ENCODE peak calls at places on chromosome 2, in eight cellular contexts. One of them, this sample, is unnamed.

GRCh38 chr2:113966832-113967231 is 76.9 kb downstream of the ACTR3 start:
- DNase-seq in sigmoid colon: no peak
- DNase-seq in HT-29: no peak
- DNase-seq in stimulated activated CD4-positive, alpha-beta T cell treated with anti-CD3 and anti-CD28 coated beads, Interleukin-1b, Interleukin-23, amount 100 ng/mL, for 1 hour: no peak
- DNase-seq in AML-193: no peak
- DNase-seq in NCI-H1436: no peak
- DNase-seq in iPS-NIHi11: no peak
- DNase-seq in hippocampal formation: no peak
- DNase-seq in this sample: no peak

GRCh38 chr2:199806179-199806578 is 44.8 kb downstream of the FTCDNL1 start:
- DNase-seq in sigmoid colon: no peak
- DNase-seq in HT-29: no peak
- DNase-seq in stimulated activated CD4-positive, alpha-beta T cell treated with anti-CD3 and anti-CD28 coated beads, Interleukin-1b, Interleukin-23, amount 100 ng/mL, for 1 hour: no peak
- DNase-seq in AML-193: no peak
- DNase-seq in NCI-H1436: no peak
- DNase-seq in iPS-NIHi11: no peak
- DNase-seq in hippocampal formation: peak; percentile 16
- DNase-seq in this sample: no peak

GRCh38 chr2:202261531-202261930 is 4.0 kb upstream of the NOP58 start:
- DNase-seq in sigmoid colon: no peak
- DNase-seq in HT-29: no peak
- DNase-seq in stimulated activated CD4-positive, alpha-beta T cell treated with anti-CD3 and anti-CD28 coated beads, Interleukin-1b, Interleukin-23, amount 100 ng/mL, for 1 hour: no peak
- DNase-seq in AML-193: no peak
- DNase-seq in NCI-H1436: no peak
- DNase-seq in iPS-NIHi11: no peak
- DNase-seq in hippocampal formation: no peak
- DNase-seq in this sample: no peak

GRCh38 chr2:8977758-8978157 is 25.7 kb downstream of the MBOAT2 start:
- DNase-seq in sigmoid colon: no peak
- DNase-seq in HT-29: no peak
- DNase-seq in stimulated activated CD4-positive, alpha-beta T cell treated with anti-CD3 and anti-CD28 coated beads, Interleukin-1b, Interleukin-23, amount 100 ng/mL, for 1 hour: no peak
- DNase-seq in AML-193: no peak
- DNase-seq in NCI-H1436: no peak
- DNase-seq in iPS-NIHi11: no peak
- DNase-seq in hippocampal formation: no peak
- DNase-seq in this sample: no peak

GRCh38 chr2:162126145-162126926 is 25.7 kb downstream of the GCG start:
- DNase-seq in sigmoid colon: no peak
- DNase-seq in HT-29: no peak
- DNase-seq in stimulated activated CD4-positive, alpha-beta T cell treated with anti-CD3 and anti-CD28 coated beads, Interleukin-1b, Interleukin-23, amount 100 ng/mL, for 1 hour: no peak
- DNase-seq in AML-193: peak; percentile 81
- DNase-seq in NCI-H1436: no peak
- DNase-seq in iPS-NIHi11: no peak
- DNase-seq in hippocampal formation: no peak
- DNase-seq in this sample: no peak

GRCh38 chr2:217151509-217152206 is 291.8 kb upstream of the TNP1 start:
- DNase-seq in sigmoid colon: no peak
- DNase-seq in HT-29: no peak
- DNase-seq in stimulated activated CD4-positive, alpha-beta T cell treated with anti-CD3 and anti-CD28 coated beads, Interleukin-1b, Interleukin-23, amount 100 ng/mL, for 1 hour: no peak
- DNase-seq in AML-193: no peak
- DNase-seq in NCI-H1436: no peak
- DNase-seq in iPS-NIHi11: no peak
- DNase-seq in hippocampal formation: no peak
- DNase-seq in this sample: no peak

GRCh38 chr2:234290671-234291070 is 206.2 kb downstream of the ARL4C start:
- DNase-seq in sigmoid colon: peak; percentile 72
- DNase-seq in HT-29: no peak
- DNase-seq in stimulated activated CD4-positive, alpha-beta T cell treated with anti-CD3 and anti-CD28 coated beads, Interleukin-1b, Interleukin-23, amount 100 ng/mL, for 1 hour: peak; percentile 37
- DNase-seq in AML-193: no peak
- DNase-seq in NCI-H1436: no peak
- DNase-seq in iPS-NIHi11: no peak
- DNase-seq in hippocampal formation: no peak
- DNase-seq in this sample: peak; percentile 90

GRCh38 chr2:46018773-46019593 is 278.2 kb upstream of the EPAS1 start:
- DNase-seq in sigmoid colon: no peak
- DNase-seq in HT-29: no peak
- DNase-seq in stimulated activated CD4-positive, alpha-beta T cell treated with anti-CD3 and anti-CD28 coated beads, Interleukin-1b, Interleukin-23, amount 100 ng/mL, for 1 hour: no peak
- DNase-seq in AML-193: no peak
- DNase-seq in NCI-H1436: no peak
- DNase-seq in iPS-NIHi11: no peak
- DNase-seq in hippocampal formation: no peak
- DNase-seq in this sample: no peak

GRCh38 chr2:97714084-97714949 is 941 bp downstream of the ZAP70 start:
- DNase-seq in sigmoid colon: peak; percentile 27
- DNase-seq in HT-29: no peak
- DNase-seq in stimulated activated CD4-positive, alpha-beta T cell treated with anti-CD3 and anti-CD28 coated beads, Interleukin-1b, Interleukin-23, amount 100 ng/mL, for 1 hour: no peak
- DNase-seq in AML-193: no peak
- DNase-seq in NCI-H1436: no peak
- DNase-seq in iPS-NIHi11: no peak
- DNase-seq in hippocampal formation: no peak
- DNase-seq in this sample: no peak

GRCh38 chr2:187126247-187127005 is 277.5 kb upstream of the ZSWIM2 start:
- DNase-seq in sigmoid colon: no peak
- DNase-seq in HT-29: no peak
- DNase-seq in stimulated activated CD4-positive, alpha-beta T cell treated with anti-CD3 and anti-CD28 coated beads, Interleukin-1b, Interleukin-23, amount 100 ng/mL, for 1 hour: no peak
- DNase-seq in AML-193: no peak
- DNase-seq in NCI-H1436: no peak
- DNase-seq in iPS-NIHi11: no peak
- DNase-seq in hippocampal formation: no peak
- DNase-seq in this sample: no peak